ENCODE peak calls at places on chromosomes 13 and 19, in eight cellular contexts. X, U, F, K, S, N, T and G are unnamed samples.
A peak's percentile ranks its signal among the peaks of the same experiment; 100 is the strongest.

GRCh38 chr13:21310220-21310619 is 133.8 kb downstream of the MRPL57 start:
- DNase-seq in X (no peak), U (no peak), F (no peak), K (no peak), S (no peak), N (no peak), T (no peak), G (no peak)

GRCh38 chr13:98039261-98039660 is 85.8 kb downstream of the IPO5 start:
- DNase-seq in X (no peak), U (no peak), F (no peak), K (no peak), S (no peak), N (no peak), T (no peak), G (no peak)

GRCh38 chr19:16261584-16262370 is 62.8 kb upstream of the KLF2 start:
- DNase-seq in X (no peak), U (no peak), F (no peak), K (no peak), S (no peak), N (no peak), T (no peak), G (no peak)

GRCh38 chr19:38061294-38061693 is 154.3 kb downstream of the SIPA1L3 start:
- DNase-seq in X (no peak), U (peak; percentile 92), F (no peak), K (no peak), S (no peak), N (no peak), T (no peak), G (no peak)

GRCh38 chr19:49565261-49565660 is 15.1 kb downstream of the NOSIP start:
- DNase-seq in X (no peak), U (peak; percentile 31), F (no peak), K (no peak), S (no peak), N (no peak), T (no peak), G (no peak)

GRCh38 chr19:18929311-18929710 is 9.8 kb downstream of the DDX49 start:
- DNase-seq in X (no peak), U (no peak), F (no peak), K (no peak), S (no peak), N (no peak), T (no peak), G (no peak)

GRCh38 chr19:33431986-33432385 is 58.5 kb downstream of the CEBPG start:
- DNase-seq in X (no peak), U (no peak), F (no peak), K (peak; percentile 37), S (no peak), N (no peak), T (no peak), G (peak; percentile 8)

GRCh38 chr13:40060318-40061007 is 405.0 kb downstream of the COG6 start:
- DNase-seq in X (peak; percentile 53), U (peak; percentile 97), F (no peak), K (no peak), S (peak; percentile 73), N (no peak), T (no peak), G (no peak)

GRCh38 chr19:8609210-8610040 is 1.1 kb downstream of the ADAMTS10 start:
- DNase-seq in X (no peak), U (peak; percentile 71), F (no peak), K (peak; percentile 68), S (no peak), N (no peak), T (peak; percentile 69), G (no peak)

GRCh38 chr19:41951686-41952172 is 7.4 kb downstream of the RABAC1 start:
- DNase-seq in X (peak; percentile 86), U (peak; percentile 77), F (peak; percentile 82), K (peak; percentile 75), S (peak; percentile 87), N (no peak), T (peak; percentile 97), G (peak; percentile 91)

GRCh38 chr13:43544011-43544410 is 242.8 kb downstream of the ENOX1 start:
- DNase-seq in X (no peak), U (peak; percentile 66), F (no peak), K (no peak), S (no peak), N (no peak), T (no peak), G (no peak)

GRCh38 chr19:47433121-47433520 is 13.8 kb upstream of the MEIS3 start:
- DNase-seq in X (no peak), U (peak; percentile 56), F (no peak), K (no peak), S (peak; percentile 55), N (no peak), T (no peak), G (no peak)

GRCh38 chr13:104869501-104869900 is 1666.0 kb downstream of the EFNB2 start:
- DNase-seq in X (no peak), U (peak; percentile 3), F (no peak), K (no peak), S (no peak), N (peak; percentile 57), T (no peak), G (no peak)

GRCh38 chr13:49641810-49642291 is 13.5 kb downstream of the ARL11 start:
- DNase-seq in X (no peak), U (peak; percentile 96), F (peak; percentile 77), K (peak; percentile 57), S (peak; percentile 31), N (peak; percentile 89), T (no peak), G (no peak)

GRCh38 chr19:58396691-58397532 is 1.5 kb downstream of the RNF225 start:
- DNase-seq in X (no peak), U (no peak), F (no peak), K (no peak), S (no peak), N (no peak), T (no peak), G (no peak)

GRCh38 chr19:15616627-15617270 is 1.7 kb downstream of the CYP4F8 start:
- DNase-seq in X (no peak), U (no peak), F (no peak), K (no peak), S (no peak), N (no peak), T (no peak), G (no peak)

GRCh38 chr19:53994811-53995210 is 3.4 kb downstream of the CACNG6 start:
- DNase-seq in X (no peak), U (peak; percentile 35), F (no peak), K (no peak), S (no peak), N (no peak), T (no peak), G (no peak)

GRCh38 chr13:113863511-113864302 is at the start of gene GAS6:
- DNase-seq in X (peak; percentile 49), U (peak; percentile 35), F (no peak), K (peak; percentile 78), S (no peak), N (no peak), T (no peak), G (peak; percentile 48)